ENCODE peak calls at places on chromosomes 7 and 10, in seven cellular contexts. One of them, this sample, is unnamed.

GRCh38 chr10:126222736-126223511 is 165.4 kb downstream of the ADAM12 start:
- DNase-seq in cardiac muscle cell: no peak
- DNase-seq in MCF 10A: no peak
- DNase-seq in hepatocyte: no peak
- DNase-seq in neural progenitor cell: no peak
- DNase-seq in cardiac fibroblast: peak
- DNase-seq in body of pancreas: no peak
- DNase-seq in this sample: no peak

GRCh38 chr7:48035967-48036478 is 680 bp downstream of the C7orf57 start:
- DNase-seq in cardiac muscle cell: peak
- DNase-seq in MCF 10A: no peak
- DNase-seq in hepatocyte: peak
- DNase-seq in neural progenitor cell: peak
- DNase-seq in cardiac fibroblast: peak
- DNase-seq in body of pancreas: peak
- DNase-seq in this sample: peak

GRCh38 chr10:79105818-79106217 is 37.1 kb downstream of the ZMIZ1 start:
- DNase-seq in cardiac muscle cell: no peak
- DNase-seq in MCF 10A: no peak
- DNase-seq in hepatocyte: no peak
- DNase-seq in neural progenitor cell: no peak
- DNase-seq in cardiac fibroblast: no peak
- DNase-seq in body of pancreas: no peak
- DNase-seq in this sample: no peak

GRCh38 chr10:515674-516073 is 173.8 kb downstream of the DIP2C start:
- DNase-seq in cardiac muscle cell: no peak
- DNase-seq in MCF 10A: no peak
- DNase-seq in hepatocyte: no peak
- DNase-seq in neural progenitor cell: no peak
- DNase-seq in cardiac fibroblast: no peak
- DNase-seq in body of pancreas: no peak
- DNase-seq in this sample: no peak

GRCh38 chr10:74640134-74640533 is 186.3 kb upstream of the KAT6B start:
- DNase-seq in cardiac muscle cell: no peak
- DNase-seq in MCF 10A: peak
- DNase-seq in hepatocyte: no peak
- DNase-seq in neural progenitor cell: peak
- DNase-seq in cardiac fibroblast: no peak
- DNase-seq in body of pancreas: no peak
- DNase-seq in this sample: no peak

GRCh38 chr7:107404740-107405537 is 64.9 kb upstream of the GPR22 start:
- DNase-seq in cardiac muscle cell: no peak
- DNase-seq in MCF 10A: no peak
- DNase-seq in hepatocyte: no peak
- DNase-seq in neural progenitor cell: peak
- DNase-seq in cardiac fibroblast: no peak
- DNase-seq in body of pancreas: no peak
- DNase-seq in this sample: no peak

GRCh38 chr10:125030567-125031197 is 88.8 kb downstream of the ZRANB1 start:
- DNase-seq in cardiac muscle cell: no peak
- DNase-seq in MCF 10A: no peak
- DNase-seq in hepatocyte: no peak
- DNase-seq in neural progenitor cell: no peak
- DNase-seq in cardiac fibroblast: no peak
- DNase-seq in body of pancreas: peak
- DNase-seq in this sample: no peak

GRCh38 chr10:50605280-50606270 is 18.2 kb downstream of the SGMS1 start:
- DNase-seq in cardiac muscle cell: peak
- DNase-seq in MCF 10A: peak
- DNase-seq in hepatocyte: peak
- DNase-seq in neural progenitor cell: no peak
- DNase-seq in cardiac fibroblast: peak
- DNase-seq in body of pancreas: peak
- DNase-seq in this sample: no peak

DNA sequence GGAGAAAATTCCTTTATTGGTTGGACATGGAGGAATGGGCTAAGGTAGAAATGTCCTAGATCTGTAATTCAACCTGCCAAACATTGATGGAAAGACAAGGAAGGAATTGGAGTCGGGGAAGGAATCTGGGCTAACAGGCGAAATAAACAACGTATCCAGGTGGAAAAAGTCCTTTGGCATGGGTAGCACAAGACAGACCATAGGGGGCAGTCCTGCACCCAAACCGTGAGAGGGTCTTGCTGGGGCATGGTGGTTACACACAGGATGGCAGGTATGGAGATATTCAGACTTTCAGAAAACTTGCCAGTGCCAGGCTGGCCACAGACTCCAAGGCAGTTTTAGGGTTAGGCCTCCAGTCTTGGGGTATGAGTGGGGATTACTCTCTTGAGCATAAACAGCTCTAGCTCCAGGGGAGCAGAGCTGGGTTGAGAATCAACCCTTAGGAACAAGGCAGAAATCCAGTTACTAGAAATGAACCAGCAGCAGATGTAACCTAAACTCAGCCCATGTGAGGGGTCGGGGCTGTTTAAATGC is 188.6 kb upstream of the GDF10 start:
- DNase-seq in cardiac muscle cell: no peak
- DNase-seq in MCF 10A: no peak
- DNase-seq in hepatocyte: no peak
- DNase-seq in neural progenitor cell: no peak
- DNase-seq in cardiac fibroblast: no peak
- DNase-seq in body of pancreas: no peak
- DNase-seq in this sample: no peak
- TF ChIP-seq CTCF in cardiac muscle cell: no peak
- TF ChIP-seq CTCF in MCF 10A: no peak
- TF ChIP-seq CTCF in hepatocyte: no peak
- TF ChIP-seq CTCF in neural progenitor cell: peak
- TF ChIP-seq CTCF in cardiac fibroblast: no peak
- TF ChIP-seq CTCF in body of pancreas: no peak
- TF ChIP-seq CTCF in this sample: no peak

DNA sequence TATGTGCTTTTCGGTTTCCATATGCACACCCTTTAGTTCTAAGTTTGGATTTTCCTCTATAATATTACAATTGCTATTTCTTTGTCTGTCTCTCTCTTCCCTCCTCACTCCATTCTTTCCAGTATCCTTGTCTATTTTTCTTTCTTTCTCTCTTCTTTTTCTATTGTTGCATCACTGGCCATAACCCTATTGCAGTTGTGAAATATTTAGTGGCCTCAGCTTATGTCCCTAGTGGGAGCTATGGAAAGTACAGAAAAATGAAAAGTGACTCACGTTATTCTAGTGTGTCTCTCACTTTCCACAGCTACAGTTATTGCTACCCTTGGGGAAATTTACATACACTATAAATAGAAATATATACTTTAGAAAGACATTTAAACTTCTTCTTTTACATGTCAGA is 59.1 kb downstream of the CNTNAP2 start:
- DNase-seq in cardiac muscle cell: no peak
- DNase-seq in MCF 10A: peak
- DNase-seq in hepatocyte: no peak
- DNase-seq in neural progenitor cell: no peak
- DNase-seq in cardiac fibroblast: peak
- DNase-seq in body of pancreas: no peak
- DNase-seq in this sample: no peak
- TF ChIP-seq CTCF in cardiac muscle cell: peak
- TF ChIP-seq CTCF in MCF 10A: peak
- TF ChIP-seq CTCF in hepatocyte: peak
- TF ChIP-seq CTCF in neural progenitor cell: no peak
- TF ChIP-seq CTCF in cardiac fibroblast: no peak
- TF ChIP-seq CTCF in body of pancreas: no peak
- TF ChIP-seq CTCF in this sample: no peak

GRCh38 chr10:86655173-86655540 is 810 bp downstream of the OPN4 start:
- DNase-seq in cardiac muscle cell: no peak
- DNase-seq in MCF 10A: no peak
- DNase-seq in hepatocyte: no peak
- DNase-seq in neural progenitor cell: no peak
- DNase-seq in cardiac fibroblast: no peak
- DNase-seq in body of pancreas: no peak
- DNase-seq in this sample: no peak
- TF ChIP-seq CTCF in cardiac muscle cell: no peak
- TF ChIP-seq CTCF in MCF 10A: no peak
- TF ChIP-seq CTCF in hepatocyte: no peak
- TF ChIP-seq CTCF in neural progenitor cell: no peak
- TF ChIP-seq CTCF in cardiac fibroblast: no peak
- TF ChIP-seq CTCF in body of pancreas: no peak
- TF ChIP-seq CTCF in this sample: no peak

GRCh38 chr7:27739914-27740448 is at the start of gene TAX1BP1:
- DNase-seq in cardiac muscle cell: peak
- DNase-seq in MCF 10A: peak
- DNase-seq in hepatocyte: peak
- DNase-seq in neural progenitor cell: peak
- DNase-seq in cardiac fibroblast: peak
- DNase-seq in body of pancreas: peak
- DNase-seq in this sample: peak

GRCh38 chr7:27737178-27737577 is 2.8 kb upstream of the TAX1BP1 start:
- DNase-seq in cardiac muscle cell: no peak
- DNase-seq in MCF 10A: no peak
- DNase-seq in hepatocyte: no peak
- DNase-seq in neural progenitor cell: no peak
- DNase-seq in cardiac fibroblast: no peak
- DNase-seq in body of pancreas: no peak
- DNase-seq in this sample: no peak

GRCh38 chr7:27739301-27739913 is 555 bp upstream of the TAX1BP1 start:
- DNase-seq in cardiac muscle cell: no peak
- DNase-seq in MCF 10A: no peak
- DNase-seq in hepatocyte: no peak
- DNase-seq in neural progenitor cell: no peak
- DNase-seq in cardiac fibroblast: peak
- DNase-seq in body of pancreas: no peak
- DNase-seq in this sample: no peak

GRCh38 chr7:27737591-27737990 is 2.4 kb upstream of the TAX1BP1 start:
- DNase-seq in cardiac muscle cell: no peak
- DNase-seq in MCF 10A: no peak
- DNase-seq in hepatocyte: no peak
- DNase-seq in neural progenitor cell: no peak
- DNase-seq in cardiac fibroblast: no peak
- DNase-seq in body of pancreas: peak
- DNase-seq in this sample: no peak

DNA sequence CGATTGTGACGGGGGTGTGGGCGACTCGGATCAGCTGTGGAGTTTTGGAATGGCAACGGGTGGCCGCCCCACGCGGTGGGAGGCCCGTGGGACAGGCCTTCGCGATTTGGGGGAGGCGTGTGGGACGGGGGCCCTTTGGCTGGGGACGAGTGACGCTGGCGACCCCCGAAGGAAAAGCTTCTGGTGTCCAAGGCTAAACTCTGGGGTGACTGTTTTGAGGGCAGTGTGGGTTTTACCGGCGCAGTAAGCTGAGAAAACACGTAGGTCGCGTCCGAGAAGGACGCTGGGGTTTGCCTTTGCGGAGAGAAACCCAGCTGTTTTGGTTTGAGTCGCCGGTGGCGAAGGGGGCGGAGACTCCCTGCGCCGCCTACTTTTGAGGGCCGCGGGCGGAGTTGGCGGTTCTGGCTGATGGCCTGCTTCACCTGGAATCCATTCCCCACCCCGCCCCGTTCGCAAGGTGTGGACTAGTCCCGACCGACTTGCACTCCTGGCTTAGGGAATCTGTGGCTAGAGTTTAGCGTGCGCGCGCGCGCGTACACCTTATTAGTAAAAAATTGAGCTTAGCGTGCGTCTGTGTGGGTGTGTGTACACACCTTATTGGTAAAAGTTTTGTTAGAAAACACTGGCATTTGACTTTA is 606 bp downstream of the TAX1BP1 start:
- DNase-seq in cardiac muscle cell: peak
- DNase-seq in MCF 10A: peak
- DNase-seq in hepatocyte: peak
- DNase-seq in neural progenitor cell: peak
- DNase-seq in cardiac fibroblast: peak
- DNase-seq in body of pancreas: peak
- DNase-seq in this sample: peak
- TF ChIP-seq CTCF in cardiac muscle cell: no peak
- TF ChIP-seq CTCF in MCF 10A: no peak
- TF ChIP-seq CTCF in hepatocyte: no peak
- TF ChIP-seq CTCF in neural progenitor cell: no peak
- TF ChIP-seq CTCF in cardiac fibroblast: no peak
- TF ChIP-seq CTCF in body of pancreas: no peak
- TF ChIP-seq CTCF in this sample: no peak

DNA sequence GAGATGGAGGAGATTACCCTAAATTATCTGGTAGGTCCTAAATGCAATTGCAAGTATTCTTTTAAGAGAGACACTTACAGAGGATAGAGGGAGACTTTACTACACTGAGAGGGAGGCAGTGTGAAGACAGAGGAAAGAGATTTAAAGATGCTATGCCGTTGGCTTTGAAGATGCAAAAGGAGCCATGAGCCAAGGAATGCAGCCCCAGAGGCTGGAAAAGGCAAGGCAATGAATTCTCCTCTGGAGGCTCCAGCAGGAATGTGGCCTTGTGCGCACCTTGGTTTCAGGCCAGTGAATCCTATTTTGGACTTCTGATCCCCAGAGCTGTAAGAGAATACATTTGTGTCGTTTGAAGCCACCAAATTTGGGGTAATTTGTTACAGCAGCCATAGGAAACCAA is 118.6 kb downstream of the PLXNA4 start:
- DNase-seq in cardiac muscle cell: no peak
- DNase-seq in MCF 10A: no peak
- DNase-seq in hepatocyte: no peak
- DNase-seq in neural progenitor cell: no peak
- DNase-seq in cardiac fibroblast: no peak
- DNase-seq in body of pancreas: no peak
- DNase-seq in this sample: no peak
- TF ChIP-seq CTCF in cardiac muscle cell: no peak
- TF ChIP-seq CTCF in MCF 10A: no peak
- TF ChIP-seq CTCF in hepatocyte: no peak
- TF ChIP-seq CTCF in neural progenitor cell: no peak
- TF ChIP-seq CTCF in cardiac fibroblast: no peak
- TF ChIP-seq CTCF in body of pancreas: no peak
- TF ChIP-seq CTCF in this sample: no peak

GRCh38 chr7:122143751-122144711 is at the start of gene AASS:
- DNase-seq in cardiac muscle cell: peak
- DNase-seq in MCF 10A: peak
- DNase-seq in hepatocyte: peak
- DNase-seq in neural progenitor cell: peak
- DNase-seq in cardiac fibroblast: peak
- DNase-seq in body of pancreas: peak
- DNase-seq in this sample: peak
- TF ChIP-seq CTCF in cardiac muscle cell: peak
- TF ChIP-seq CTCF in MCF 10A: no peak
- TF ChIP-seq CTCF in hepatocyte: no peak
- TF ChIP-seq CTCF in neural progenitor cell: no peak
- TF ChIP-seq CTCF in cardiac fibroblast: no peak
- TF ChIP-seq CTCF in body of pancreas: no peak
- TF ChIP-seq CTCF in this sample: no peak

GRCh38 chr7:130154131-130154500 is 51.1 kb downstream of the TMEM209 start:
- DNase-seq in cardiac muscle cell: no peak
- DNase-seq in MCF 10A: peak
- DNase-seq in hepatocyte: no peak
- DNase-seq in neural progenitor cell: no peak
- DNase-seq in cardiac fibroblast: no peak
- DNase-seq in body of pancreas: no peak
- DNase-seq in this sample: no peak

GRCh38 chr7:130152270-130153141 is 52.7 kb downstream of the TMEM209 start:
- DNase-seq in cardiac muscle cell: no peak
- DNase-seq in MCF 10A: no peak
- DNase-seq in hepatocyte: no peak
- DNase-seq in neural progenitor cell: no peak
- DNase-seq in cardiac fibroblast: peak
- DNase-seq in body of pancreas: no peak
- DNase-seq in this sample: no peak

GRCh38 chr7:130153251-130153908 is 51.8 kb downstream of the TMEM209 start:
- DNase-seq in cardiac muscle cell: no peak
- DNase-seq in MCF 10A: no peak
- DNase-seq in hepatocyte: no peak
- DNase-seq in neural progenitor cell: no peak
- DNase-seq in cardiac fibroblast: no peak
- DNase-seq in body of pancreas: no peak
- DNase-seq in this sample: no peak

GRCh38 chr7:130156140-130156539 is 49.1 kb downstream of the TMEM209 start:
- DNase-seq in cardiac muscle cell: no peak
- DNase-seq in MCF 10A: no peak
- DNase-seq in hepatocyte: no peak
- DNase-seq in neural progenitor cell: no peak
- DNase-seq in cardiac fibroblast: no peak
- DNase-seq in body of pancreas: no peak
- DNase-seq in this sample: no peak

GRCh38 chr7:130154501-130155317 is 50.5 kb downstream of the TMEM209 start:
- DNase-seq in cardiac muscle cell: no peak
- DNase-seq in MCF 10A: peak
- DNase-seq in hepatocyte: no peak
- DNase-seq in neural progenitor cell: peak
- DNase-seq in cardiac fibroblast: no peak
- DNase-seq in body of pancreas: peak
- DNase-seq in this sample: no peak
- TF ChIP-seq CTCF in cardiac muscle cell: peak
- TF ChIP-seq CTCF in MCF 10A: peak
- TF ChIP-seq CTCF in hepatocyte: no peak
- TF ChIP-seq CTCF in neural progenitor cell: peak
- TF ChIP-seq CTCF in cardiac fibroblast: peak
- TF ChIP-seq CTCF in body of pancreas: no peak
- TF ChIP-seq CTCF in this sample: peak